ENCODE peak calls at places on chromosomes 7 and 10, in five cellular contexts. B, T, R, V and Y are unnamed samples.

GRCh38 chr7:100418930-100419659 is 9.4 kb downstream of the ZCWPW1 start:
- DNase-seq in B (no peak), T (no peak), R (no peak), V (no peak), Y (no peak)

GRCh38 chr10:5196613-5197234 is at the start of gene AKR1C4:
- DNase-seq in B (no peak), T (no peak), R (no peak), V (peak; percentile 8), Y (no peak)

GRCh38 chr7:96174812-96175211 is 147.1 kb downstream of the SLC25A13 start:
- DNase-seq in B (no peak), T (no peak), R (no peak), V (no peak), Y (no peak)

GRCh38 chr10:90862908-90863514 is 5.2 kb upstream of the HTR7 start:
- DNase-seq in B (no peak), T (no peak), R (peak; percentile 32), V (peak; percentile 55), Y (peak; percentile 65)

GRCh38 chr7:90507692-90508091 is 38.3 kb downstream of the PTTG1IP2 start:
- DNase-seq in B (no peak), T (no peak), R (no peak), V (no peak), Y (no peak)

GRCh38 chr7:70480913-70481579 is 650.9 kb upstream of the GALNT17 start:
- DNase-seq in B (no peak), T (no peak), R (no peak), V (no peak), Y (no peak)

GRCh38 chr7:141416691-141417268 is 134.4 kb upstream of the AGK start:
- DNase-seq in B (no peak), T (no peak), R (no peak), V (no peak), Y (no peak)

GRCh38 chr7:75018570-75019364 is 54.3 kb downstream of the CASTOR2 start:
- DNase-seq in B (no peak), T (no peak), R (no peak), V (no peak), Y (no peak)

GRCh38 chr10:22086730-22087364 is 83.3 kb upstream of the DNAJC1 start:
- DNase-seq in B (no peak), T (no peak), R (no peak), V (peak; percentile 81), Y (no peak)

GRCh38 chr10:95655571-95656290 is 780 bp downstream of the ALDH18A1 start:
- DNase-seq in B (no peak), T (no peak), R (peak; percentile 41), V (peak; percentile 29), Y (peak; percentile 73)

GRCh38 chr10:93471110-93471651 is 11.0 kb downstream of the MYOF start:
- DNase-seq in B (no peak), T (no peak), R (peak; percentile 75), V (peak; percentile 75), Y (no peak)

GRCh38 chr7:19713676-19714075 is 4.8 kb upstream of the POLR1F start:
- DNase-seq in B (peak; percentile 0), T (no peak), R (peak; percentile 25), V (peak; percentile 25), Y (peak; percentile 78)

GRCh38 chr10:128111686-128112085 is 14.5 kb downstream of the MKI67 start:
- DNase-seq in B (no peak), T (no peak), R (no peak), V (no peak), Y (no peak)

GRCh38 chr10:124611738-124612137 is 132.4 kb downstream of the FAM53B start:
- DNase-seq in B (no peak), T (no peak), R (peak; percentile 98), V (no peak), Y (no peak)

GRCh38 chr7:93194368-93194767 is 31.9 kb downstream of the HEPACAM2 start:
- DNase-seq in B (no peak), T (no peak), R (no peak), V (peak; percentile 13), Y (peak; percentile 53)

GRCh38 chr7:85554294-85554877 is 367.5 kb upstream of the SEMA3D start:
- DNase-seq in B (no peak), T (no peak), R (peak; percentile 59), V (peak; percentile 33), Y (peak; percentile 85)

GRCh38 chr10:2989292-2989947 is 77.9 kb upstream of the PFKP start:
- DNase-seq in B (no peak), T (no peak), R (no peak), V (no peak), Y (no peak)

GRCh38 chr10:33812586-33812985 is 478.1 kb upstream of the NRP1 start:
- DNase-seq in B (no peak), T (no peak), R (no peak), V (no peak), Y (no peak)

GRCh38 chr10:101693701-101694055 is 1.3 kb downstream of the FBXW4 start:
- DNase-seq in B (no peak), T (no peak), R (no peak), V (peak; percentile 41), Y (peak; percentile 86)

GRCh38 chr7:155338632-155339320 is 41.1 kb downstream of the INSIG1 start:
- DNase-seq in B (no peak), T (peak; percentile 39), R (no peak), V (no peak), Y (no peak)

GRCh38 chr10:34156781-34157425 is 658.2 kb downstream of the PARD3 start:
- DNase-seq in B (no peak), T (no peak), R (no peak), V (peak; percentile 63), Y (no peak)

GRCh38 chr10:98435178-98435577 is 11.6 kb downstream of the HPS1 start:
- DNase-seq in B (no peak), T (no peak), R (no peak), V (no peak), Y (no peak)

GRCh38 chr10:49649936-49650723 is 29.3 kb upstream of the C10orf53 start:
- DNase-seq in B (no peak), T (peak; percentile 19), R (peak; percentile 23), V (no peak), Y (no peak)

GRCh38 chr7:144399946-144400345 is 3.5 kb downstream of the NOBOX start:
- DNase-seq in B (no peak), T (no peak), R (no peak), V (no peak), Y (no peak)

GRCh38 chr10:89250814-89251416 is 660 bp downstream of the LIPA start:
- DNase-seq in B (no peak), T (no peak), R (no peak), V (no peak), Y (no peak)

GRCh38 chr7:127838816-127839415 is 186.9 kb downstream of the SND1 start:
- DNase-seq in B (no peak), T (no peak), R (no peak), V (no peak), Y (no peak)

GRCh38 chr10:14325325-14325955 is 5.3 kb downstream of the FRMD4A start:
- DNase-seq in B (peak; percentile 3), T (no peak), R (peak; percentile 50), V (no peak), Y (peak; percentile 44)

GRCh38 chr7:106223156-106223555 is 61.6 kb downstream of the NAMPT start:
- DNase-seq in B (no peak), T (no peak), R (no peak), V (no peak), Y (no peak)